ENCODE peak calls at places on chromosomes 13 and 19, in four cellular contexts. One of them, this sample, is unnamed.

GRCh38 chr13:109989155-109989554 is 202.8 kb upstream of the IRS2 start:
- DNase-seq in uterus: no peak
- DNase-seq in HFF-Myc: no peak
- DNase-seq in upper lobe of right lung: no peak
- DNase-seq in this sample: no peak

GRCh38 chr13:101019126-101019525 is 344.5 kb upstream of the TMTC4 start:
- DNase-seq in uterus: no peak
- DNase-seq in HFF-Myc: no peak
- DNase-seq in upper lobe of right lung: no peak
- DNase-seq in this sample: no peak

GRCh38 chr13:107650081-107650701 is 565.1 kb downstream of the LIG4 start:
- DNase-seq in upper lobe of right lung: peak; percentile 74
- DNase-seq in uterus: peak; percentile 16
- DNase-seq in HFF-Myc: no peak
- DNase-seq in this sample: peak; percentile 81

GRCh38 chr19:42422576-42423461 is 4.4 kb downstream of the LIPE start:
- DNase-seq in uterus: no peak
- DNase-seq in upper lobe of right lung: peak; percentile 74
- DNase-seq in HFF-Myc: no peak
- DNase-seq in this sample: no peak

GRCh38 chr13:74253161-74253560 is 119.0 kb upstream of the KLF12 start:
- DNase-seq in HFF-Myc: no peak
- DNase-seq in upper lobe of right lung: no peak
- DNase-seq in uterus: no peak
- DNase-seq in this sample: no peak

GRCh38 chr13:113442985-113443362 is 10.3 kb downstream of the ADPRHL1 start:
- DNase-seq in HFF-Myc: no peak
- DNase-seq in upper lobe of right lung: no peak
- DNase-seq in uterus: no peak
- DNase-seq in this sample: no peak

GRCh38 chr13:97369269-97369893 is 64.6 kb upstream of the RAP2A start:
- DNase-seq in HFF-Myc: no peak
- DNase-seq in upper lobe of right lung: no peak
- DNase-seq in uterus: no peak
- DNase-seq in this sample: no peak

GRCh38 chr19:17847538-17848366 is at the start of gene JAK3:
- DNase-seq in upper lobe of right lung: no peak
- DNase-seq in uterus: no peak
- DNase-seq in HFF-Myc: no peak
- DNase-seq in this sample: peak; percentile 88

GRCh38 chr19:55158423-55158822 is 891 bp upstream of the TNNI3 start:
- DNase-seq in uterus: no peak
- DNase-seq in HFF-Myc: no peak
- DNase-seq in upper lobe of right lung: no peak
- DNase-seq in this sample: no peak

GRCh38 chr19:4518345-4519171 is at the start of gene PLIN4:
- DNase-seq in HFF-Myc: no peak
- DNase-seq in uterus: peak; percentile 89
- DNase-seq in upper lobe of right lung: no peak
- DNase-seq in this sample: no peak

GRCh38 chr13:75907044-75907443 is 270.9 kb downstream of the LMO7 start:
- DNase-seq in HFF-Myc: no peak
- DNase-seq in upper lobe of right lung: no peak
- DNase-seq in uterus: no peak
- DNase-seq in this sample: no peak

GRCh38 chr13:113192902-113193301 is 15.6 kb downstream of the PCID2 start:
- DNase-seq in HFF-Myc: no peak
- DNase-seq in upper lobe of right lung: no peak
- DNase-seq in uterus: no peak
- DNase-seq in this sample: no peak